ENCODE peak calls at places on chromosomes 6 and 20, in eight cellular contexts. E, Y, H, K, X, Z, W and J are unnamed samples.

GRCh38 chr20:10832146-10832545 is 158.3 kb upstream of the JAG1 start:
- DNase-seq in H (no peak), K (no peak), Z (no peak), X (no peak), Y (no peak), W (no peak), E (no peak), J (no peak)

GRCh38 chr20:57468523-57469417 is 56.2 kb downstream of the CTCFL start:
- DNase-seq in H (no peak), X (no peak), Y (no peak), W (no peak), E (no peak), Z (no peak), K (no peak), J (no peak)

GRCh38 chr20:2330090-2330695 is 34.4 kb downstream of the TGM3 start:
- DNase-seq in H (no peak), K (no peak), X (no peak), Y (no peak), E (no peak), W (peak; percentile 59), Z (no peak), J (no peak)

GRCh38 chr6:100300221-100300736 is 164.4 kb downstream of the SIM1 start:
- DNase-seq in X (no peak), Y (peak; percentile 97), E (peak; percentile 84), K (no peak), H (no peak), W (no peak), Z (no peak), J (peak; percentile 95)

GRCh38 chr6:143236151-143236788 is 175.6 kb downstream of the AIG1 start:
- DNase-seq in Z (no peak), W (no peak), H (no peak), E (no peak), K (no peak), X (no peak), Y (no peak), J (no peak)

GRCh38 chr6:9948600-9949138 is 466.2 kb downstream of the TFAP2A start:
- DNase-seq in K (no peak), Y (no peak), Z (no peak), H (no peak), E (no peak), W (no peak), X (no peak), J (no peak)

GRCh38 chr6:87945181-87945580 is 102.5 kb upstream of the SPACA1 start:
- DNase-seq in E (no peak), Z (no peak), Y (no peak), X (no peak), K (no peak), W (no peak), H (no peak), J (no peak)

GRCh38 chr6:19465760-19466159 is 371.4 kb upstream of the ID4 start:
- DNase-seq in W (no peak), H (no peak), X (no peak), Z (no peak), E (no peak), Y (no peak), K (no peak), J (no peak)

GRCh38 chr6:69866351-69867074 is at the start of gene COL19A1:
- DNase-seq in E (no peak), Y (no peak), H (peak; percentile 15), W (no peak), K (peak; percentile 7), Z (no peak), X (peak; percentile 15), J (peak; percentile 1)